ENCODE peak calls at places on chromosome 20, in six cellular contexts. H is fibroblast of lung, J is HCT116, V is IMR-90, X is kidney, W is endodermal cell. A is an unnamed sample.

GRCh38 chr20:53767206-53767924 is 173.7 kb upstream of the ZNF217 start:
- DNase-seq in H (no peak), J (no peak), V (no peak), X (no peak), W (peak), A (no peak)

GRCh38 chr20:25280574-25281535 is 33.0 kb downstream of the PYGB start:
- DNase-seq in H (no peak), J (no peak), V (no peak), X (peak), W (no peak), A (no peak)

GRCh38 chr20:59994697-59995122 is 36.5 kb downstream of the CDH26 start:
- DNase-seq in H (peak), J (peak), V (peak), X (no peak), W (peak), A (no peak)

GRCh38 chr20:53972179-53972578 is 98.2 kb downstream of the BCAS1 start:
- DNase-seq in H (no peak), J (no peak), V (no peak), X (no peak), W (no peak), A (no peak)

GRCh38 chr20:36086767-36087166 is 67.8 kb upstream of the EPB41L1 start:
- DNase-seq in H (no peak), J (peak), V (no peak), X (no peak), W (no peak), A (no peak)

GRCh38 chr20:57048027-57048869 is 218.2 kb downstream of the BMP7 start:
- DNase-seq in H (peak), J (no peak), V (no peak), X (no peak), W (peak), A (no peak)

GRCh38 chr20:6533321-6533720 is 234.2 kb upstream of the BMP2 start:
- DNase-seq in H (peak), J (no peak), V (peak), X (no peak), W (no peak), A (peak)

GRCh38 chr20:37526839-37527637 is 638 bp downstream of the BLCAP start:
- DNase-seq in H (peak), J (no peak), V (peak), X (no peak), W (peak), A (peak)

GRCh38 chr20:31913431-31914157 is 38.3 kb downstream of the PDRG1 start:
- DNase-seq in H (no peak), J (no peak), V (no peak), X (peak), W (peak), A (no peak)
- H3K9ac ChIP-seq in H (no peak), J (no peak), V (no peak), X (no peak), W (no peak), A (no peak)

DNA sequence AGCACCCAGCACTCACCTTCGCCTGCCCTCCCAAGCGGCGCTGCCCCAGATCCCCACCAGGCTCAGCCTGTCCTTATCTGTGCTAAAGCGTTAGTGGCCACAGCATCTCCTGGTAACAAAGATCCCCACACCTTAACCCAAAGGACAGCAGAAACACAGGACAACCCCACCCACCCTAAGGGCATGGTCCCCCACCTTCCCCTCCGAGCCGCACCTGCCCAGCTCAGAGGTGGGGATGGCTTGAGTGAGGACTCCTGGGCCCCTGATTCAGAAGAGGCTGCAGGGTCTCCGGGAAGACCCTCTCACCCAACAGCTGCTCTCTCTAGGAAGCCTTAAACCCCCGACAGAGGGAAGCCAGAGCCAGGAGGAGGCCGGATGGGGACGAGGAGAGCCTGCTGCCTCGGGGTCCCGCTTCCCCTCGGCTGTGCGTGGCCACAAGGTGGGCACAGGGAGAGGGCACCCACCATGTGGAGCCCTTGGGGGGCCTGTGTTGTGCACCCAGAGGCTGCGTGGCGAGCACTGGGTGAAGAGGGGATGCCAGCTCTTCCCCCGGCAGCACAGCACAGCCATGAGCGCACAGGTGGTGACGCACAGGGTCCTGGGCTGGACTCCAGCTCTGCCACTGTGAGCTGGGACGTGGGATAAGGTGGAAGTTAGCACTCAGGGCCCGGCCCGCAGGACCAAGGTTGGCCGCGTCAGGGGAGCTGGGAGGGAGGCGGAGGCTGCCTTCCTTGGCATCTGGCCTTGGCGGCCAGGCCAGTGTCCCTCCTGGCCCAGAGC is 31.9 kb upstream of the MRGBP start:
- DNase-seq in H (no peak), J (no peak), V (no peak), X (peak), W (no peak), A (no peak)
- H3K27ac ChIP-seq in H (no peak), J (no peak), V (no peak), X (no peak), W (no peak), A (no peak)

GRCh38 chr20:10556519-10557083 is 117.2 kb downstream of the JAG1 start:
- DNase-seq in H (no peak), J (no peak), V (no peak), X (no peak), W (no peak), A (no peak)
- H3K9ac ChIP-seq in H (no peak), J (no peak), V (no peak), X (no peak), W (no peak), A (peak)

GRCh38 chr20:61246269-61246668 is 5.8 kb upstream of the CDH4 start:
- DNase-seq in H (no peak), J (no peak), V (no peak), X (no peak), W (no peak), A (no peak)
- H3K27ac ChIP-seq in H (no peak), J (no peak), V (no peak), X (no peak), W (no peak), A (no peak)

GRCh38 chr20:45346291-45346718 is 1.9 kb downstream of the SDC4 start:
- DNase-seq in H (no peak), J (no peak), V (no peak), X (no peak), W (no peak), A (no peak)
- H3K9ac ChIP-seq in H (peak), J (peak), V (peak), X (peak), W (peak), A (peak)

GRCh38 chr20:50512323-50512722 is 2.1 kb downstream of the PTPN1 start:
- DNase-seq in H (no peak), J (no peak), V (no peak), X (no peak), W (no peak), A (no peak)
- H3K27ac ChIP-seq in H (peak), J (no peak), V (peak), X (no peak), W (no peak), A (peak)

DNA sequence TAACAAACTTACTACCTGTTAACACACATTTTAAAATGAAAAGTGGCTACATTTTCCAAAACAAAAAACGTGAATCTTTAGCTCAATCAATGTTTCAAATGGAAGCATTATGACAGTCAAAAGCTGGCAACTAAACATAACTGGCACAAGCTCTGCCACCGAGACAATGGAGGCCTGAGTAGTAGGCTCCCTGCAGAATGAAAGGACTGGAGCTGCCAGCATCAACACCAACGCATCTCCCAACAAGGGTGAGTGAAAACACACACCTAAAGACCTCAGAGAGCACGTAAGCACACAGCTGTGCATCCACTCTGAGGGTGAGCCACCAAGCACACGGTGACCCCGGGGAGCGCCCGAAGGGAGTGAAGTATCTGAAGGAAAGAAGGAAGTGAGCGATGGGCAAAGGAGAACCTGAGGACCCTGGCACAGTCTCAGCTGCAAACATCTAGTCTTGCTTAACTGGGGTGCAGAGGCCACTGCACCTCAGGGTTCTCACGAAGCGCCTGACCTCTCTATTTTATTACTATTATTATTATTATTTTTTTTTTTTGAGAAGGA is 1.6 kb upstream of the ADRM1 start:
- DNase-seq in H (no peak), J (no peak), V (no peak), X (peak), W (no peak), A (no peak)
- H3K9ac ChIP-seq in H (no peak), J (peak), V (no peak), X (no peak), W (no peak), A (no peak)

GRCh38 chr20:20741067-20742045 is 28.9 kb upstream of the RALGAPA2 start:
- DNase-seq in H (no peak), J (no peak), V (no peak), X (no peak), W (no peak), A (no peak)
- H3K27ac ChIP-seq in H (no peak), J (no peak), V (no peak), X (no peak), W (no peak), A (no peak)

GRCh38 chr20:46305973-46306360 is 2.3 kb downstream of the CDH22 start:
- DNase-seq in H (no peak), J (no peak), V (no peak), X (no peak), W (no peak), A (no peak)
- H3K9ac ChIP-seq in H (no peak), J (no peak), V (no peak), X (no peak), W (no peak), A (no peak)

DNA sequence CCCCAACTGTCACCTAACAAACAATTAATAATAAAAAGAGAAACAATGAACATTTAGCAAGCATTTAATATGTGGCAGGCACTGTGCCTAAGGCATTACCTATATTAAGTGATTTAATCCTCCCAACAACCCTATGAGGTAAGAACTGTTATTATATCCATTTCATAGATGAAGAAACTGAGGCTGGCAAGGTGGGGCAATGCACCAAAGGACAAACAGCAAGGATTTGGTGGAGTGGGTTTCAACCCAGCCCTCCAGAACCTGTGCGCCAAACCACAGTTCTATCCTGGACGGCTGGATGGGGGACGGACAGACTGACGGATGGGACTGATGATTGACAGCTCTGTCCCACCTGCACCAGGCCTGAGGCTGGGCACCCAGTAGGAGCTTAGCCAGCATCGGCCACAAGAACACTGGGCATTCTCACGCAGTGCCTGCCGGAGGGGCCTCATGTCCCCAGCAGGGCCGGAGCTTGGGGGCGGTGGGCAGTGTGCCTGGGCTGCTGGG is 24.6 kb downstream of the NOL4L start:
- DNase-seq in H (no peak), J (no peak), V (no peak), X (no peak), W (no peak), A (no peak)
- H3K27ac ChIP-seq in H (no peak), J (no peak), V (no peak), X (no peak), W (peak), A (no peak)